ENCODE peak calls at places on chromosomes 5 and 9, in seven cellular contexts. One of them, this sample, is unnamed.

GRCh38 chr5:159510282-159510681 is 180.0 kb upstream of the IL12B start:
- DNase-seq in C1 segment of cervical spinal cord: no peak
- DNase-seq in sciatic nerve: no peak
- DNase-seq in NCI-H2081: no peak
- DNase-seq in hepatic stellate cell: peak; percentile 83
- DNase-seq in activated T-helper 1 cell treated with anti-CD3 and anti-CD28 coated beads, Interleukin-12 subunit alpha, Interleukin-12 subunit beta, Interleukin-2, Interleukin-4 antibody, amounts not matched to agents 30 ng/mL and 10 ng/mL and 1 ng/mL, durations not matched to agents 14 hours and 24 hours and 36 hours: no peak
- DNase-seq in activated naive CD4-positive, alpha-beta T cell: no peak
- DNase-seq in this sample: no peak

GRCh38 chr5:1204693-1205242 is 3.4 kb downstream of the SLC6A19 start:
- DNase-seq in activated naive CD4-positive, alpha-beta T cell: no peak
- DNase-seq in activated T-helper 1 cell treated with anti-CD3 and anti-CD28 coated beads, Interleukin-12 subunit alpha, Interleukin-12 subunit beta, Interleukin-2, Interleukin-4 antibody, amounts not matched to agents 30 ng/mL and 10 ng/mL and 1 ng/mL, durations not matched to agents 14 hours and 24 hours and 36 hours: no peak
- DNase-seq in hepatic stellate cell: peak; percentile 52
- DNase-seq in sciatic nerve: no peak
- DNase-seq in NCI-H2081: no peak
- DNase-seq in C1 segment of cervical spinal cord: no peak
- DNase-seq in this sample: no peak

GRCh38 chr9:73537561-73537960 is 385.9 kb downstream of the ANXA1 start:
- DNase-seq in hepatic stellate cell: no peak
- DNase-seq in NCI-H2081: no peak
- DNase-seq in activated T-helper 1 cell treated with anti-CD3 and anti-CD28 coated beads, Interleukin-12 subunit alpha, Interleukin-12 subunit beta, Interleukin-2, Interleukin-4 antibody, amounts not matched to agents 30 ng/mL and 10 ng/mL and 1 ng/mL, durations not matched to agents 14 hours and 24 hours and 36 hours: no peak
- DNase-seq in C1 segment of cervical spinal cord: no peak
- DNase-seq in sciatic nerve: no peak
- DNase-seq in activated naive CD4-positive, alpha-beta T cell: no peak
- DNase-seq in this sample: no peak

GRCh38 chr5:19853616-19854240 is 134.3 kb downstream of the CDH18 start:
- DNase-seq in NCI-H2081: no peak
- DNase-seq in activated T-helper 1 cell treated with anti-CD3 and anti-CD28 coated beads, Interleukin-12 subunit alpha, Interleukin-12 subunit beta, Interleukin-2, Interleukin-4 antibody, amounts not matched to agents 30 ng/mL and 10 ng/mL and 1 ng/mL, durations not matched to agents 14 hours and 24 hours and 36 hours: no peak
- DNase-seq in sciatic nerve: no peak
- DNase-seq in activated naive CD4-positive, alpha-beta T cell: no peak
- DNase-seq in C1 segment of cervical spinal cord: no peak
- DNase-seq in hepatic stellate cell: no peak
- DNase-seq in this sample: no peak

GRCh38 chr5:50969207-50970145 is 303.0 kb downstream of the PARP8 start:
- DNase-seq in C1 segment of cervical spinal cord: no peak
- DNase-seq in hepatic stellate cell: no peak
- DNase-seq in NCI-H2081: peak; percentile 56
- DNase-seq in activated T-helper 1 cell treated with anti-CD3 and anti-CD28 coated beads, Interleukin-12 subunit alpha, Interleukin-12 subunit beta, Interleukin-2, Interleukin-4 antibody, amounts not matched to agents 30 ng/mL and 10 ng/mL and 1 ng/mL, durations not matched to agents 14 hours and 24 hours and 36 hours: no peak
- DNase-seq in sciatic nerve: peak; percentile 58
- DNase-seq in activated naive CD4-positive, alpha-beta T cell: no peak
- DNase-seq in this sample: no peak

GRCh38 chr5:73160239-73160671 is 12.7 kb upstream of the TMEM174 start:
- DNase-seq in hepatic stellate cell: no peak
- DNase-seq in sciatic nerve: no peak
- DNase-seq in activated naive CD4-positive, alpha-beta T cell: no peak
- DNase-seq in activated T-helper 1 cell treated with anti-CD3 and anti-CD28 coated beads, Interleukin-12 subunit alpha, Interleukin-12 subunit beta, Interleukin-2, Interleukin-4 antibody, amounts not matched to agents 30 ng/mL and 10 ng/mL and 1 ng/mL, durations not matched to agents 14 hours and 24 hours and 36 hours: peak; percentile 38
- DNase-seq in NCI-H2081: no peak
- DNase-seq in C1 segment of cervical spinal cord: no peak
- DNase-seq in this sample: peak; percentile 40

GRCh38 chr9:109918359-109919163 is 138.6 kb downstream of the PALM2AKAP2 start:
- DNase-seq in sciatic nerve: no peak
- DNase-seq in NCI-H2081: peak; percentile 66
- DNase-seq in activated T-helper 1 cell treated with anti-CD3 and anti-CD28 coated beads, Interleukin-12 subunit alpha, Interleukin-12 subunit beta, Interleukin-2, Interleukin-4 antibody, amounts not matched to agents 30 ng/mL and 10 ng/mL and 1 ng/mL, durations not matched to agents 14 hours and 24 hours and 36 hours: peak; percentile 44
- DNase-seq in C1 segment of cervical spinal cord: no peak
- DNase-seq in hepatic stellate cell: no peak
- DNase-seq in activated naive CD4-positive, alpha-beta T cell: no peak
- DNase-seq in this sample: no peak

GRCh38 chr9:93119953-93120845 is 13.9 kb downstream of the NINJ1 start:
- DNase-seq in sciatic nerve: peak; percentile 91
- DNase-seq in activated naive CD4-positive, alpha-beta T cell: no peak
- DNase-seq in hepatic stellate cell: peak; percentile 96
- DNase-seq in NCI-H2081: no peak
- DNase-seq in activated T-helper 1 cell treated with anti-CD3 and anti-CD28 coated beads, Interleukin-12 subunit alpha, Interleukin-12 subunit beta, Interleukin-2, Interleukin-4 antibody, amounts not matched to agents 30 ng/mL and 10 ng/mL and 1 ng/mL, durations not matched to agents 14 hours and 24 hours and 36 hours: no peak
- DNase-seq in C1 segment of cervical spinal cord: peak; percentile 68
- DNase-seq in this sample: no peak

GRCh38 chr9:68669189-68669588 is 35.9 kb upstream of the PIP5K1B start:
- DNase-seq in activated naive CD4-positive, alpha-beta T cell: no peak
- DNase-seq in NCI-H2081: no peak
- DNase-seq in C1 segment of cervical spinal cord: no peak
- DNase-seq in activated T-helper 1 cell treated with anti-CD3 and anti-CD28 coated beads, Interleukin-12 subunit alpha, Interleukin-12 subunit beta, Interleukin-2, Interleukin-4 antibody, amounts not matched to agents 30 ng/mL and 10 ng/mL and 1 ng/mL, durations not matched to agents 14 hours and 24 hours and 36 hours: no peak
- DNase-seq in sciatic nerve: no peak
- DNase-seq in hepatic stellate cell: no peak
- DNase-seq in this sample: no peak

GRCh38 chr5:128413356-128413755 is 124.7 kb downstream of the FBN2 start:
- DNase-seq in activated T-helper 1 cell treated with anti-CD3 and anti-CD28 coated beads, Interleukin-12 subunit alpha, Interleukin-12 subunit beta, Interleukin-2, Interleukin-4 antibody, amounts not matched to agents 30 ng/mL and 10 ng/mL and 1 ng/mL, durations not matched to agents 14 hours and 24 hours and 36 hours: no peak
- DNase-seq in sciatic nerve: no peak
- DNase-seq in C1 segment of cervical spinal cord: no peak
- DNase-seq in hepatic stellate cell: no peak
- DNase-seq in NCI-H2081: no peak
- DNase-seq in activated naive CD4-positive, alpha-beta T cell: no peak
- DNase-seq in this sample: no peak

GRCh38 chr5:91598216-91598615 is 215.1 kb upstream of the ARRDC3 start:
- DNase-seq in hepatic stellate cell: no peak
- DNase-seq in activated naive CD4-positive, alpha-beta T cell: no peak
- DNase-seq in activated T-helper 1 cell treated with anti-CD3 and anti-CD28 coated beads, Interleukin-12 subunit alpha, Interleukin-12 subunit beta, Interleukin-2, Interleukin-4 antibody, amounts not matched to agents 30 ng/mL and 10 ng/mL and 1 ng/mL, durations not matched to agents 14 hours and 24 hours and 36 hours: no peak
- DNase-seq in C1 segment of cervical spinal cord: no peak
- DNase-seq in sciatic nerve: no peak
- DNase-seq in NCI-H2081: no peak
- DNase-seq in this sample: no peak

GRCh38 chr9:117521293-117521692 is 106.4 kb upstream of the ASTN2 start:
- DNase-seq in NCI-H2081: no peak
- DNase-seq in C1 segment of cervical spinal cord: no peak
- DNase-seq in activated T-helper 1 cell treated with anti-CD3 and anti-CD28 coated beads, Interleukin-12 subunit alpha, Interleukin-12 subunit beta, Interleukin-2, Interleukin-4 antibody, amounts not matched to agents 30 ng/mL and 10 ng/mL and 1 ng/mL, durations not matched to agents 14 hours and 24 hours and 36 hours: no peak
- DNase-seq in activated naive CD4-positive, alpha-beta T cell: no peak
- DNase-seq in hepatic stellate cell: no peak
- DNase-seq in sciatic nerve: no peak
- DNase-seq in this sample: no peak

GRCh38 chr5:109161914-109162683 is 247.7 kb downstream of the PJA2 start:
- DNase-seq in activated naive CD4-positive, alpha-beta T cell: no peak
- DNase-seq in sciatic nerve: no peak
- DNase-seq in C1 segment of cervical spinal cord: no peak
- DNase-seq in hepatic stellate cell: peak; percentile 0
- DNase-seq in NCI-H2081: no peak
- DNase-seq in activated T-helper 1 cell treated with anti-CD3 and anti-CD28 coated beads, Interleukin-12 subunit alpha, Interleukin-12 subunit beta, Interleukin-2, Interleukin-4 antibody, amounts not matched to agents 30 ng/mL and 10 ng/mL and 1 ng/mL, durations not matched to agents 14 hours and 24 hours and 36 hours: no peak
- DNase-seq in this sample: no peak